ENCODE peak calls at places on chromosome 14, in eight cellular contexts. S is H4, B is posterior cingulate gyrus, Z is dorsolateral prefrontal cortex, F is Kasumi-1, L is NCI-H1436, K is endothelial cell, T is upper lobe of left lung. Q is an unnamed sample.

GRCh38 chr14:77681196-77682157 is 26.3 kb downstream of the ALKBH1 start:
- DNase-seq in S (no peak), B (no peak), Z (no peak), F (no peak), L (no peak), K (no peak), T (peak), Q (peak)

GRCh38 chr14:96631030-96631429 is 128.8 kb downstream of the PAPOLA start:
- DNase-seq in S (no peak), B (no peak), Z (no peak), F (no peak), L (no peak), K (no peak), T (no peak), Q (no peak)

GRCh38 chr14:94001501-94002396 is 4.6 kb downstream of the CCDC197 start:
- DNase-seq in S (peak), B (peak), Z (peak), F (peak), L (peak), K (peak), T (peak), Q (no peak)

GRCh38 chr14:50095895-50096294 is 20.5 kb downstream of the VCPKMT start:
- DNase-seq in S (no peak), B (no peak), Z (no peak), F (no peak), L (no peak), K (no peak), T (no peak), Q (no peak)

GRCh38 chr14:96754162-96754844 is 42.9 kb upstream of the VRK1 start:
- DNase-seq in S (no peak), B (no peak), Z (no peak), F (no peak), L (no peak), K (no peak), T (no peak), Q (no peak)

GRCh38 chr14:24813089-24813815 is 179.3 kb upstream of the GZMB start:
- DNase-seq in S (no peak), B (no peak), Z (no peak), F (no peak), L (no peak), K (no peak), T (no peak), Q (no peak)

GRCh38 chr14:44914849-44915248 is 46.9 kb downstream of the KLHL28 start:
- DNase-seq in S (no peak), B (no peak), Z (no peak), F (no peak), L (no peak), K (no peak), T (no peak), Q (no peak)

GRCh38 chr14:103546651-103547454 is 15.6 kb downstream of the BAG5 start:
- DNase-seq in S (peak), B (peak), Z (peak), F (peak), L (peak), K (peak), T (peak), Q (no peak)

GRCh38 chr14:88879016-88879415 is 54.6 kb downstream of the TTC8 start:
- DNase-seq in S (peak), B (no peak), Z (no peak), F (peak), L (no peak), K (no peak), T (no peak), Q (no peak)

GRCh38 chr14:93059917-93060545 is 55.7 kb downstream of the ITPK1 start:
- DNase-seq in S (no peak), B (no peak), Z (no peak), F (peak), L (no peak), K (no peak), T (no peak), Q (no peak)

GRCh38 chr14:101004954-101005353 is 101.4 kb upstream of the RTL1 start:
- DNase-seq in S (no peak), B (no peak), Z (no peak), F (peak), L (no peak), K (no peak), T (no peak), Q (no peak)